ENCODE peak calls at places on chromosomes 13 and 19, in nine cellular contexts. X is heart right ventricle; J is activated naive CD8-positive, alpha-beta T cell treated with anti-CD3 and anti-CD28 coated beads, Interleukin-2, amount 10 ng/mL, durations not matched to agents 7 days and 5 days; B is natural killer cell; T is body of pancreas; Z is Right ventricle myocardium inferior; M is left ventricle myocardium superior; H is Right ventricle myocardium superior; Q is T-helper 17 cell. E is an unnamed sample.

GRCh38 chr19:13118424-13119193 is 545 bp downstream of the NACC1 start:
- ATAC-seq in Q (no peak), Z (no peak), T (peak), M (no peak), H (no peak), B (peak), X (no peak), J (peak), E (peak)

GRCh38 chr13:110396913-110397379 is 89.9 kb downstream of the COL4A2 start:
- ATAC-seq in J (no peak), M (peak), B (no peak), X (peak), Z (peak), T (peak), H (peak), Q (no peak), E (peak)

GRCh38 chr13:99370476-99371272 is 63.5 kb upstream of the GPR183 start:
- ATAC-seq in J (no peak), B (no peak), T (no peak), Z (no peak), X (no peak), M (no peak), H (no peak), Q (no peak), E (no peak)

GRCh38 chr19:42378225-42378929 is 11.7 kb downstream of the CNFN start:
- ATAC-seq in T (no peak), J (no peak), M (no peak), B (no peak), Q (peak), X (peak), Z (peak), H (no peak), E (no peak)

GRCh38 chr13:27622102-27622820 is 569 bp downstream of the POLR1D start:
- ATAC-seq in H (no peak), Z (no peak), M (no peak), X (no peak), B (no peak), T (no peak), Q (no peak), J (no peak), E (no peak)

GRCh38 chr19:15897026-15897737 is 692 bp downstream of the CYP4F2 start:
- ATAC-seq in J (no peak), Q (no peak), B (no peak), H (no peak), Z (no peak), T (no peak), X (no peak), M (no peak), E (no peak)

GRCh38 chr19:6394831-6395230 is 1.9 kb upstream of the GTF2F1 start:
- ATAC-seq in B (no peak), J (no peak), Q (no peak), M (no peak), H (no peak), T (no peak), Z (no peak), X (no peak), E (no peak)

GRCh38 chr19:409006-409514 is at the start of gene C2CD4C:
- ATAC-seq in Q (peak), T (peak), Z (no peak), B (peak), H (peak), X (peak), M (peak), J (peak), E (peak)

GRCh38 chr19:35949131-35949530 is 13.0 kb downstream of the LRFN3 start:
- ATAC-seq in Q (no peak), B (no peak), H (no peak), Z (no peak), X (no peak), M (no peak), J (no peak), T (no peak), E (no peak)

GRCh38 chr13:63696055-63696454 is 2280.4 kb upstream of the PCDH20 start:
- ATAC-seq in J (no peak), X (no peak), Q (no peak), Z (no peak), T (no peak), M (no peak), B (no peak), H (no peak), E (no peak)

GRCh38 chr19:48475369-48476068 is 6.3 kb downstream of the CYTH2 start:
- ATAC-seq in X (no peak), T (no peak), J (no peak), Q (no peak), Z (no peak), H (no peak), B (no peak), M (no peak), E (no peak)

GRCh38 chr19:18049390-18049789 is 37.3 kb downstream of the IL12RB1 start:
- ATAC-seq in M (peak), H (peak), Z (peak), J (no peak), B (no peak), Q (no peak), X (peak), T (peak), E (peak)

GRCh38 chr19:44869728-44870470 is 21.2 kb upstream of the TOMM40 start:
- ATAC-seq in J (no peak), Q (no peak), T (no peak), X (peak), M (peak), H (peak), Z (peak), B (no peak), E (no peak)

GRCh38 chr13:96091164-96091931 is 1.4 kb downstream of the HS6ST3 start:
- ATAC-seq in J (no peak), H (peak), B (no peak), X (peak), Q (no peak), T (peak), Z (peak), M (peak), E (no peak)

GRCh38 chr19:19545707-19546106 is 7.6 kb downstream of the CILP2 start:
- ATAC-seq in H (no peak), Q (no peak), B (no peak), X (no peak), M (no peak), T (no peak), Z (no peak), J (no peak), E (no peak)

GRCh38 chr19:49895566-49896297 is 955 bp downstream of the IL4I1 start:
- ATAC-seq in T (no peak), M (no peak), Z (no peak), Q (no peak), X (no peak), J (no peak), B (no peak), H (no peak), E (peak)

GRCh38 chr13:21970918-21971317 is 300.0 kb downstream of the FGF9 start:
- ATAC-seq in Z (no peak), H (no peak), X (no peak), Q (no peak), T (no peak), J (no peak), M (no peak), B (no peak), E (no peak)

GRCh38 chr19:33241091-33241529 is 15.5 kb upstream of the SLC7A10 start:
- ATAC-seq in Q (no peak), M (no peak), B (peak), H (no peak), X (peak), J (no peak), T (no peak), Z (no peak), E (no peak)

E was measured in esophagus mucosa.